ENCODE peak calls at places on chromosomes 5 and 9, in six cellular contexts. One of them, this sample, is unnamed. For H3K4me1, the result is how much of the 10 kb centered on the place peaks cover.

GRCh38 chr5:174735498-174736350 is 11.3 kb downstream of the MSX2 start:
- DNase-seq in cardiac muscle cell: peak
- DNase-seq in stomach: no peak
- DNase-seq in gastrocnemius medialis: no peak
- DNase-seq in tibial artery: no peak
- DNase-seq in right lobe of liver: no peak
- DNase-seq in this sample: no peak

GRCh38 chr5:8848997-8849585 is 696.8 kb downstream of the SEMA5A start:
- DNase-seq in stomach: no peak
- DNase-seq in gastrocnemius medialis: no peak
- DNase-seq in right lobe of liver: no peak
- DNase-seq in tibial artery: no peak
- DNase-seq in cardiac muscle cell: peak
- DNase-seq in this sample: no peak

GRCh38 chr5:67400752-67401151 is 204.2 kb upstream of the CD180 start:
- DNase-seq in cardiac muscle cell: no peak
- DNase-seq in gastrocnemius medialis: no peak
- DNase-seq in stomach: no peak
- DNase-seq in right lobe of liver: no peak
- DNase-seq in tibial artery: no peak
- DNase-seq in this sample: no peak

GRCh38 chr9:93303258-93303771 is 119.4 kb downstream of the WNK2 start:
- DNase-seq in cardiac muscle cell: no peak
- DNase-seq in tibial artery: no peak
- DNase-seq in right lobe of liver: no peak
- DNase-seq in stomach: no peak
- DNase-seq in gastrocnemius medialis: no peak
- DNase-seq in this sample: no peak

GRCh38 chr5:168214886-168215285 is 76.6 kb upstream of the WWC1 start:
- DNase-seq in right lobe of liver: no peak
- DNase-seq in gastrocnemius medialis: no peak
- DNase-seq in cardiac muscle cell: no peak
- DNase-seq in stomach: no peak
- DNase-seq in tibial artery: no peak
- DNase-seq in this sample: no peak

GRCh38 chr5:21171038-21171437 is 1183.0 kb upstream of the CDH18 start:
- DNase-seq in right lobe of liver: no peak
- DNase-seq in tibial artery: no peak
- DNase-seq in gastrocnemius medialis: no peak
- DNase-seq in stomach: no peak
- DNase-seq in cardiac muscle cell: no peak
- DNase-seq in this sample: no peak

GRCh38 chr5:4987431-4987830 is 152.7 kb upstream of the ADAMTS16 start:
- DNase-seq in right lobe of liver: no peak
- DNase-seq in tibial artery: no peak
- DNase-seq in gastrocnemius medialis: no peak
- DNase-seq in cardiac muscle cell: no peak
- DNase-seq in stomach: no peak
- DNase-seq in this sample: no peak

GRCh38 chr5:92945630-92946097 is 635.4 kb downstream of the NR2F1-AS1 start:
- DNase-seq in gastrocnemius medialis: no peak
- DNase-seq in cardiac muscle cell: peak
- DNase-seq in right lobe of liver: no peak
- DNase-seq in stomach: no peak
- DNase-seq in tibial artery: no peak
- DNase-seq in this sample: no peak

GRCh38 chr9:20753761-20754160 is 69.7 kb downstream of the FOCAD start:
- DNase-seq in tibial artery: no peak
- DNase-seq in gastrocnemius medialis: no peak
- DNase-seq in right lobe of liver: no peak
- DNase-seq in cardiac muscle cell: no peak
- DNase-seq in stomach: no peak
- DNase-seq in this sample: no peak

GRCh38 chr5:172929371-172929838 is 29.8 kb upstream of the RPL26L1 start:
- DNase-seq in right lobe of liver: no peak
- DNase-seq in cardiac muscle cell: peak
- DNase-seq in gastrocnemius medialis: no peak
- DNase-seq in tibial artery: no peak
- DNase-seq in stomach: no peak
- DNase-seq in this sample: no peak

GRCh38 chr5:16916262-16916878 is 19.7 kb downstream of the MYO10 start:
- DNase-seq in tibial artery: no peak
- DNase-seq in gastrocnemius medialis: no peak
- DNase-seq in cardiac muscle cell: peak
- DNase-seq in stomach: no peak
- DNase-seq in right lobe of liver: no peak
- DNase-seq in this sample: no peak

GRCh38 chr5:88486466-88486865 is 217.8 kb upstream of the TMEM161B start:
- DNase-seq in stomach: no peak
- DNase-seq in right lobe of liver: no peak
- DNase-seq in gastrocnemius medialis: no peak
- DNase-seq in tibial artery: no peak
- DNase-seq in cardiac muscle cell: no peak
- DNase-seq in this sample: no peak

GRCh38 chr9:135992486-135993408 is 31.6 kb upstream of the UBAC1 start:
- DNase-seq in tibial artery: peak
- DNase-seq in gastrocnemius medialis: peak
- DNase-seq in stomach: peak
- DNase-seq in cardiac muscle cell: peak
- DNase-seq in right lobe of liver: peak
- DNase-seq in this sample: peak

GRCh38 chr5:16791036-16791705 is 144.9 kb downstream of the MYO10 start:
- DNase-seq in cardiac muscle cell: peak
- DNase-seq in stomach: no peak
- DNase-seq in gastrocnemius medialis: no peak
- DNase-seq in right lobe of liver: no peak
- DNase-seq in tibial artery: no peak
- DNase-seq in this sample: no peak

GRCh38 chr5:103218164-103218563 is 40.4 kb upstream of the MACIR start:
- DNase-seq in stomach: no peak
- DNase-seq in tibial artery: no peak
- DNase-seq in right lobe of liver: no peak
- DNase-seq in cardiac muscle cell: peak
- DNase-seq in gastrocnemius medialis: no peak
- DNase-seq in this sample: no peak

GRCh38 chr5:143044265-143044664 is 274.1 kb downstream of the ARHGAP26 start:
- DNase-seq in right lobe of liver: no peak
- DNase-seq in gastrocnemius medialis: no peak
- DNase-seq in stomach: no peak
- DNase-seq in cardiac muscle cell: no peak
- DNase-seq in tibial artery: no peak
- DNase-seq in this sample: no peak

DNA sequence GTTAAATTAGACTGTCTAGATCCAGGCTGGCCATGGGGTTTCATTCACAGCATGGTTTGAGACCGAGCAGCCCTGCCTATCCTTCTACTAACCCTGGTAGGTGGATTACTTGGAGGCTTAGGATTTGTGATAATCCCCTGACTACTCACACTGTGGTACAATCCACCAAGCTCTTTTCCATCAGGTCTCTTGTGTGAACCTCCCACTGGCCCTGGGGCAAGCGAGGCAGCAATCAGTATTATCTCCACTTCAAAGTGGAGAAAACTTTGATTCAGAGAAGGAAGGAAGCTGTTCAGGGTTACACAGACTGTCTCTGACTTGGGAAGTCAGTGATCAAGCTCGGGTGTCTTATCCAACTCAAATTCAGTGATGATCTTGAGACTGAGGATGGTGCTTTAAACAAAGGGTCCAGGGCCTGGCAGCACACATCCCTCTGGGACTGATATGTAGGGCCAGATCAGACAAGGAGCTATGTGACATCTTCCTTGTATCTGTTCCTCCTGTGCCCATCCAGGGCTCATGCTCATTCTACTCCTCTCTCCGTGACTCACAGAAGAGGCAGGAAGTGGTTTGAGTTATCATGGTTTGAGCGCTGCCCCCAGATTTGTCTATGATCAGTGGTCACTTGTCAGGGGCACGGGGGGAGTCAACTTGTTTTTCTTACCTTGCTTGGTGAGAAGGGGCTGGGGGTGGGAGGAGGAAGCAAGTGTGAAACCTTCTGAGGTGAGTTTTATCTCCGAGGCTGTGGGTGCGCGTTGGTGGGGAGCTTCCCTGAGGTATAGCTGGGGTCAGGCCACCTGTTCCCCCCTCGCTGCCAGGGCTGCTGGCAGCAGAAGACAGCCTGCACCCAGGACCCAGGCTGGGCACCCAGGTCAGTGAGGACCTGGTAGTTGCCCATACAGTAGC is 48.6 kb downstream of the RGS3 start:
- DNase-seq in gastrocnemius medialis: no peak
- DNase-seq in tibial artery: no peak
- DNase-seq in stomach: no peak
- DNase-seq in cardiac muscle cell: peak
- DNase-seq in right lobe of liver: no peak
- DNase-seq in this sample: no peak
- H3K4me3 ChIP-seq in gastrocnemius medialis: no peak
- H3K4me3 ChIP-seq in tibial artery: no peak
- H3K4me3 ChIP-seq in stomach: no peak
- H3K4me3 ChIP-seq in cardiac muscle cell: no peak
- H3K4me3 ChIP-seq in right lobe of liver: no peak
- H3K4me3 ChIP-seq in this sample: no peak

DNA sequence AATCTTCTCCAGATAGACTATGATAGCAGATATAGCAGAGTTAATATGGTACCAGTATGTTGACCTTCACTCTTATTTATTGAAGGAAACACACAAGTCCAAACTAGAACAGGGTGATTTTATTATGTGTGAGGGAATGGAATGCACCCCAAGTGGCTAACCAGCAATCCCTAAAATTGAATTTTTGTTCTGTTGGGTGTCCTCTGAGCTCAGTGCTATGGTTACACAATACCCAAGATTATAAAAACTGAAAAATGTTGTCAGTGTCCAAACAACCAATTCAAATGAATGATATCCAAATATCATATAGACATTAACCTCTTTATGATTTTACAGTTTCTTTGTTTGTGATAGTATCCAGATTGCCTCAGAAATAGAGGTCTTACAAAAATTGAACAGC is 60.9 kb downstream of the NNT start:
- DNase-seq in stomach: no peak
- DNase-seq in cardiac muscle cell: no peak
- DNase-seq in tibial artery: no peak
- DNase-seq in right lobe of liver: no peak
- DNase-seq in gastrocnemius medialis: no peak
- DNase-seq in this sample: no peak
- H3K27ac ChIP-seq in stomach: no peak
- H3K27ac ChIP-seq in cardiac muscle cell: no peak
- H3K27ac ChIP-seq in tibial artery: no peak
- H3K27ac ChIP-seq in right lobe of liver: no peak
- H3K27ac ChIP-seq in gastrocnemius medialis: no peak
- H3K27ac ChIP-seq in this sample: no peak

GRCh38 chr5:139415869-139416268 is 12.0 kb upstream of the SPATA24 start:
- DNase-seq in tibial artery: no peak
- DNase-seq in gastrocnemius medialis: no peak
- DNase-seq in cardiac muscle cell: no peak
- DNase-seq in stomach: no peak
- DNase-seq in right lobe of liver: no peak
- DNase-seq in this sample: no peak

GRCh38 chr5:139414601-139415121 is 10.8 kb upstream of the SPATA24 start:
- DNase-seq in cardiac muscle cell: no peak
- DNase-seq in gastrocnemius medialis: peak
- DNase-seq in tibial artery: no peak
- DNase-seq in right lobe of liver: peak
- DNase-seq in stomach: no peak
- DNase-seq in this sample: peak

GRCh38 chr5:139413963-139414362 is 10.1 kb upstream of the SPATA24 start:
- DNase-seq in cardiac muscle cell: no peak
- DNase-seq in right lobe of liver: peak
- DNase-seq in tibial artery: no peak
- DNase-seq in gastrocnemius medialis: no peak
- DNase-seq in stomach: no peak
- DNase-seq in this sample: peak

GRCh38 chr5:139416651-139417050 is 12.8 kb upstream of the SPATA24 start:
- DNase-seq in tibial artery: no peak
- DNase-seq in right lobe of liver: peak
- DNase-seq in cardiac muscle cell: no peak
- DNase-seq in stomach: no peak
- DNase-seq in gastrocnemius medialis: peak
- DNase-seq in this sample: no peak

GRCh38 chr5:139415221-139415861 is 11.5 kb upstream of the SPATA24 start:
- DNase-seq in tibial artery: no peak
- DNase-seq in gastrocnemius medialis: peak
- DNase-seq in right lobe of liver: peak
- DNase-seq in cardiac muscle cell: no peak
- DNase-seq in stomach: no peak
- DNase-seq in this sample: peak
- H3K4me1 ChIP-seq in tibial artery: under half
- H3K4me1 ChIP-seq in gastrocnemius medialis: half or more
- H3K4me1 ChIP-seq in right lobe of liver: under half
- H3K4me1 ChIP-seq in cardiac muscle cell: half or more
- H3K4me1 ChIP-seq in stomach: half or more
- H3K4me1 ChIP-seq in this sample: under half

GRCh38 chr5:126866837-126867236 is 89.9 kb downstream of the LMNB1 start:
- DNase-seq in stomach: no peak
- DNase-seq in tibial artery: no peak
- DNase-seq in gastrocnemius medialis: no peak
- DNase-seq in cardiac muscle cell: no peak
- DNase-seq in right lobe of liver: no peak
- DNase-seq in this sample: no peak

GRCh38 chr5:126871441-126871840 is 94.5 kb downstream of the LMNB1 start:
- DNase-seq in tibial artery: no peak
- DNase-seq in cardiac muscle cell: no peak
- DNase-seq in gastrocnemius medialis: no peak
- DNase-seq in stomach: no peak
- DNase-seq in right lobe of liver: no peak
- DNase-seq in this sample: no peak

GRCh38 chr5:126868338-126868737 is 91.4 kb downstream of the LMNB1 start:
- DNase-seq in cardiac muscle cell: no peak
- DNase-seq in gastrocnemius medialis: no peak
- DNase-seq in tibial artery: no peak
- DNase-seq in right lobe of liver: no peak
- DNase-seq in stomach: no peak
- DNase-seq in this sample: no peak

GRCh38 chr5:126867237-126867636 is 90.3 kb downstream of the LMNB1 start:
- DNase-seq in gastrocnemius medialis: no peak
- DNase-seq in stomach: no peak
- DNase-seq in tibial artery: no peak
- DNase-seq in cardiac muscle cell: no peak
- DNase-seq in right lobe of liver: no peak
- DNase-seq in this sample: no peak

DNA sequence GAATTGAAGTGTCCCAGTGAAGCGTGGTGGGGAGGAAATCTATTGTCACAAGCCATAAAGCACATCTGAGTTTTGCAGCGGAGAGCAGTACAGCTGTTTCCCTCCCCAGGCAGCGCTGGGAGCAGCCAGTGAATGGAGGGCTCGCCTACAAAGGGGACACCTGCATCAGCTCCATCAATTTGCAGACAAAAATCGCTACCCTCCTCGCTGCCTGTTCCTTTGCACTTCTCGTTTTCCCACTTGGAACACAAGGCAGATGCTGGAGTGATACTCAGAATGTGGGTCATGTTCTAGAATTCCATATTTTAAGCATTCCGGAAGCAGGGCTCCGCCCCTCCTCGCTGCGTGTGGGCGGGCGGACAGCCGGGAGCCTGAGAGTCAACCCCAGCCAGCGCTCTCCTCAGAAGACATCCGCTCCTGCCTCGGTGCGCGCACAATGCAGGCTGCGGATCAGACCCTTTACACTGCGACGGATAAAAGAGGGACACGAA is 92.1 kb downstream of the LMNB1 start:
- DNase-seq in cardiac muscle cell: peak
- DNase-seq in stomach: no peak
- DNase-seq in gastrocnemius medialis: no peak
- DNase-seq in right lobe of liver: no peak
- DNase-seq in tibial artery: no peak
- DNase-seq in this sample: no peak
- H3K4me3 ChIP-seq in cardiac muscle cell: no peak
- H3K4me3 ChIP-seq in stomach: no peak
- H3K4me3 ChIP-seq in gastrocnemius medialis: no peak
- H3K4me3 ChIP-seq in right lobe of liver: no peak
- H3K4me3 ChIP-seq in tibial artery: no peak
- H3K4me3 ChIP-seq in this sample: no peak